ENCODE peak calls at places on chromosomes 2 and 18, in eight cellular contexts. S, C, Y, Q, D, M, G and V are unnamed samples. For H3K4me1 and H3K9me3, the result is how much of the 10 kb centered on the place peaks cover.

GRCh38 chr18:12621737-12622306 is 36.1 kb downstream of the SPIRE1 start:
- DNase-seq in S (peak), C (no peak), Y (no peak), Q (no peak), D (no peak), M (no peak), G (no peak), V (no peak)

GRCh38 chr2:160736629-160737028 is 243.0 kb upstream of the RBMS1 start:
- DNase-seq in S (no peak), C (no peak), Y (peak), Q (no peak), D (no peak), M (no peak), G (no peak), V (no peak)

GRCh38 chr2:233098615-233099014 is 38.5 kb downstream of the INPP5D start:
- DNase-seq in S (no peak), C (no peak), Y (no peak), Q (no peak), D (no peak), M (no peak), G (peak), V (no peak)

GRCh38 chr2:241776336-241777166 is at the start of gene GAL3ST2:
- DNase-seq in S (no peak), C (no peak), Y (no peak), Q (no peak), D (no peak), M (no peak), G (no peak), V (no peak)

GRCh38 chr2:179218848-179219594 is 45.6 kb downstream of the SESTD1 start:
- DNase-seq in S (peak), C (peak), Y (peak), Q (peak), D (peak), M (peak), G (peak), V (peak)

GRCh38 chr2:71339685-71340084 is 8.1 kb downstream of the ZNF638 start:
- DNase-seq in S (no peak), C (no peak), Y (no peak), Q (no peak), D (no peak), M (no peak), G (no peak), V (no peak)

GRCh38 chr2:66437055-66437454 is 2.1 kb downstream of the MEIS1 start:
- DNase-seq in S (no peak), C (no peak), Y (no peak), Q (no peak), D (no peak), M (no peak), G (no peak), V (no peak)

GRCh38 chr18:48955528-48956261 is 4.9 kb upstream of the SMAD7 start:
- DNase-seq in S (no peak), C (no peak), Y (no peak), Q (peak), D (peak), M (no peak), G (peak), V (peak)

GRCh38 chr2:53944542-53944941 is 26.3 kb downstream of the PSME4 start:
- DNase-seq in S (no peak), C (no peak), Y (no peak), Q (no peak), D (no peak), M (no peak), G (no peak), V (no peak)

GRCh38 chr2:37698931-37699481 is 27.6 kb upstream of the CDC42EP3 start:
- DNase-seq in S (no peak), C (no peak), Y (no peak), Q (no peak), D (no peak), M (no peak), G (no peak), V (no peak)

DNA sequence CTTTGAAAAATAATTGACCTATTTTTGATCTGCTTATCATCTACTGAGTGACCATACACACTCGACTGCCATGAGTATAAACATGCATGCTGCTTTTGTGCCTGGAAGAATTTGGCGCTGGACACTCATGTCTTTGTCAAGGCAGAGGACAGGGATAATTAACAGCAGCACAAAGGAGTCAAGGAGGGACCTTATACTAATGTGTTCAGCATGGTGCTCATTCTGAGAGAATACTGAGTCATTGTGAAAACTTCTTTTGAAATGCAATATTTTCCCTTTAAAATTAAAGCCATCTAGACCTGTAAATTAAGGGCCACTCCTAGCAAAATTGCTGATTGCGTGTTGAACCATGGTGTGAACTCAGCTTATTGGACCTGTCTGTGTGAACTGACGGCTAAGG is 116.3 kb downstream of the ZNF532 start:
- DNase-seq in S (no peak), C (no peak), Y (no peak), Q (no peak), D (no peak), M (no peak), G (no peak), V (no peak)
- H3K4me1 ChIP-seq in S (under half), C (under half), Y (under half), Q (under half), D (under half), M (under half), G (under half), V (under half)

GRCh38 chr2:108403494-108403893 is 25.7 kb downstream of the SULT1C4 start:
- DNase-seq in S (no peak), C (no peak), Y (no peak), Q (no peak), D (no peak), M (no peak), G (peak), V (no peak)
- H3K9me3 ChIP-seq in S (under half), C (under half), Y (under half), Q (under half), D (under half), M (under half), G (under half), V (under half)

GRCh38 chr18:63949068-63949737 is at the start of gene HMSD:
- DNase-seq in S (peak), C (no peak), Y (peak), Q (peak), D (peak), M (no peak), G (peak), V (no peak)

GRCh38 chr18:63951302-63951705 is 2.2 kb downstream of the HMSD start:
- DNase-seq in S (no peak), C (no peak), Y (no peak), Q (no peak), D (no peak), M (no peak), G (no peak), V (no peak)

DNA sequence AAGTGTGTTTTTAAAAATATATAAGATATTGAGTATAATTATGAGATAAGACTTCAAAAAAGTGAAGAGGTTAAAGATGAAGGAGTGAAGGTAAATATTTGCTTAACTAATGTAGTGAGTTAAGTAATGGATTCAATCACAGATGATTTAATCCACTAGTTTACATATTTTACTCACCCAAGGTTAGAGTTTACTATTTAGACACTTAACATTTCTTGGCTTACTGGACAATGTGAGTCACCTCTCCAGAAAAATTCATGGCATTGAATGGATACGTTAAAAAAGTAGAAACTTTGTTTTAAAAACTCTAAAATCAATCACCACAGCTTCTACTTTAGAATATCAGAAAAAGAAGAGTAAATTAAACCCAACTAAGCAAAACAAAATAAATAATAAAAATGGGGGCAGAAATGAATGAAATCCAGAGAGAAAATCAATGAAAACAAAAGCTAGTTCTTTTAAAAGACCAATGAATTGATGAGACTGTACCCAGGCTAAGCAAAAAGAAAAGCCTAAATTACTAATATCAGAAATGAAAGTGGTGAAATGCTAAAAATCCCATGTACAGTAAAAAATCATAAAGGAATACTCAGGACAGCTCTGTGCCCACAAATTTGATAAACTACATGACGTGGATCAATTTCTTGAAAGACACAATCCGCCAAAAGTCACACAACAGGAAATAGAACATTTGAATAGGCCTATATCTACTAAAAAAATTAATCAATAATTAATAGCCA is 1.9 kb upstream of the HMSD start:
- DNase-seq in S (no peak), C (no peak), Y (no peak), Q (no peak), D (no peak), M (no peak), G (no peak), V (no peak)
- H3K27ac ChIP-seq in S (no peak), C (no peak), Y (no peak), Q (no peak), D (no peak), M (no peak), G (no peak), V (no peak)

DNA sequence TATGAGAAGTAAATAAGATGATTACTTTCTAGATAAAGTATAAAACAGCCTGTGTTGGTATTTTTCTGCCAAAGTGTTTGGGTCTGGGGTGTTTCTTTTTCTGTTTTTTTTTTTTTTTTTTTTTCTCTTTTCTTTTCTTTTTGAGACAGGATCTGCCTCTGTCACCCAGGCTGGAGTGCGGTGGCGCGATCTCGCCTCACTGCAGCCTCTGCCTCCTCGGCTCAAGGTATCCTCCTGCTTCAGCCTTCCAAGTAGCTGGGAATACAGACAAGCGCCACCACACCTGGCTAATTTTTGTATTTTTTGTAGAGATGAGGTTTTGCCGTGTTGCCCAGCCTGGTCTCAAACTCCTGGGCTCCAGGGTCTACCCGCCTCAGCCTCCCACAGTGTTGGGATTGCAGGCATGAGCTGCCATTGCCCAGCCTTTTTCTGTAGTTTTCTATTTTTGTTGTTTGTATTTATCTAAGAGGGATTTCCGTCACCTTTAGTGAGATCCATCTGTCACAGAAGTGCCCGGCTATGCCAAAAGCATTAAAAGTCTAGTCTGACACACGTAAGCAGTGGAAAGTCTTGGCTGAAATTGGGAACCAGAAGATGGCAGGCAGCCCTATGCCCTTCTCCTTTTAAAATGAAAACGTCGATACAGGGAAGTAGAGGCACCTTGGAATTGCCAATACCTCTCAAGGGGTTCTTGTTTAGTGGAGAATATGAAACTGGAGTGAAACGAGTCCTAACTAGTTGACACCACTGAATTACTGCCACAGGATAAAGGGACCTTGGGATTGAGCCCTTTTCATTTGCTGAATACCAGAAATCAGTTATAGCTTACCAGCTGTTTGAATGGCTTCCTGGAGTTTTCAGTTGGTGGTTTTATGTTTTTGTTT is 14.0 kb downstream of the UGP2 start:
- DNase-seq in S (no peak), C (no peak), Y (no peak), Q (no peak), D (no peak), M (no peak), G (no peak), V (no peak)
- H3K4me1 ChIP-seq in S (under half), C (half or more), Y (under half), Q (under half), D (under half), M (under half), G (under half), V (under half)

GRCh38 chr2:230347659-230348305 is 20.8 kb downstream of the SP140L start:
- DNase-seq in S (no peak), C (no peak), Y (no peak), Q (no peak), D (peak), M (no peak), G (no peak), V (no peak)
- H3K9me3 ChIP-seq in S (under half), C (under half), Y (under half), Q (under half), D (under half), M (under half), G (under half), V (under half)